ENCODE peak calls at places on chromosomes 7 and 10, in four cellular contexts. One of them, this sample, is unnamed.

GRCh38 chr7:18961997-18962396 is 155.4 kb downstream of the TWIST1 start:
- DNase-seq in fibroblast of lung: peak
- DNase-seq in GM23338: no peak
- DNase-seq in GM13977: no peak
- DNase-seq in this sample: no peak

GRCh38 chr10:132134541-132135397 is 52.0 kb upstream of the DPYSL4 start:
- DNase-seq in fibroblast of lung: no peak
- DNase-seq in GM23338: no peak
- DNase-seq in GM13977: no peak
- DNase-seq in this sample: no peak

GRCh38 chr10:75407716-75408511 is 6.3 kb upstream of the ZNF503 start:
- DNase-seq in fibroblast of lung: peak
- DNase-seq in GM23338: peak
- DNase-seq in GM13977: peak
- DNase-seq in this sample: peak

GRCh38 chr7:30782690-30783089 is 11.5 kb downstream of the MINDY4 start:
- DNase-seq in fibroblast of lung: no peak
- DNase-seq in GM23338: no peak
- DNase-seq in GM13977: no peak
- DNase-seq in this sample: no peak

GRCh38 chr7:151168022-151168786 is 710 bp upstream of the GBX1 start:
- DNase-seq in fibroblast of lung: no peak
- DNase-seq in GM23338: peak
- DNase-seq in GM13977: peak
- DNase-seq in this sample: peak

GRCh38 chr10:120314426-120314825 is 142.6 kb upstream of the PLPP4 start:
- DNase-seq in fibroblast of lung: no peak
- DNase-seq in GM23338: no peak
- DNase-seq in GM13977: no peak
- DNase-seq in this sample: no peak

GRCh38 chr10:106424981-106425380 is 739.5 kb downstream of the SORCS1 start:
- DNase-seq in fibroblast of lung: peak
- DNase-seq in GM23338: no peak
- DNase-seq in GM13977: no peak
- DNase-seq in this sample: no peak

GRCh38 chr10:79144341-79145173 is 75.8 kb downstream of the ZMIZ1 start:
- DNase-seq in fibroblast of lung: peak
- DNase-seq in GM23338: no peak
- DNase-seq in GM13977: no peak
- DNase-seq in this sample: no peak

GRCh38 chr10:4345842-4346241 is 480.2 kb upstream of the AKR1E2 start:
- DNase-seq in fibroblast of lung: no peak
- DNase-seq in GM23338: no peak
- DNase-seq in GM13977: no peak
- DNase-seq in this sample: no peak

GRCh38 chr7:68785036-68785435 is 813.2 kb upstream of the AUTS2 start:
- DNase-seq in fibroblast of lung: peak
- DNase-seq in GM23338: no peak
- DNase-seq in GM13977: no peak
- DNase-seq in this sample: no peak

GRCh38 chr7:114819629-114820362 is 102.1 kb upstream of the MDFIC start:
- DNase-seq in fibroblast of lung: peak
- DNase-seq in GM23338: no peak
- DNase-seq in GM13977: no peak
- DNase-seq in this sample: no peak

GRCh38 chr7:118080947-118081346 is 103.0 kb upstream of the LSM8 start:
- DNase-seq in fibroblast of lung: peak
- DNase-seq in GM23338: peak
- DNase-seq in GM13977: peak
- DNase-seq in this sample: peak

GRCh38 chr7:3277604-3278572 is 23.2 kb upstream of the SDK1 start:
- DNase-seq in fibroblast of lung: peak
- DNase-seq in GM23338: no peak
- DNase-seq in GM13977: no peak
- DNase-seq in this sample: no peak

GRCh38 chr7:26593405-26593804 is 271.0 kb downstream of the SKAP2 start:
- DNase-seq in fibroblast of lung: no peak
- DNase-seq in GM23338: no peak
- DNase-seq in GM13977: no peak
- DNase-seq in this sample: no peak

GRCh38 chr10:131226831-131227740 is 84.4 kb downstream of the TCERG1L start:
- DNase-seq in fibroblast of lung: no peak
- DNase-seq in GM23338: no peak
- DNase-seq in GM13977: no peak
- DNase-seq in this sample: no peak

GRCh38 chr10:74058658-74059057 is 60.7 kb downstream of the VCL start:
- DNase-seq in fibroblast of lung: no peak
- DNase-seq in GM23338: no peak
- DNase-seq in GM13977: no peak
- DNase-seq in this sample: peak
- TF ChIP-seq CTCF in fibroblast of lung: no peak
- TF ChIP-seq CTCF in GM23338: peak
- TF ChIP-seq CTCF in GM13977: peak
- TF ChIP-seq CTCF in this sample: no peak

GRCh38 chr10:89414146-89414878 is at the start of gene IFIT5:
- DNase-seq in fibroblast of lung: peak
- DNase-seq in GM23338: peak
- DNase-seq in GM13977: peak
- DNase-seq in this sample: peak

GRCh38 chr10:89421018-89421476 is 6.7 kb downstream of the IFIT5 start:
- DNase-seq in fibroblast of lung: no peak
- DNase-seq in GM23338: no peak
- DNase-seq in GM13977: no peak
- DNase-seq in this sample: no peak

GRCh38 chr10:89416465-89416864 is 2.1 kb downstream of the IFIT5 start:
- DNase-seq in fibroblast of lung: no peak
- DNase-seq in GM23338: no peak
- DNase-seq in GM13977: no peak
- DNase-seq in this sample: no peak

GRCh38 chr10:89414879-89415821 is 782 bp downstream of the IFIT5 start:
- DNase-seq in fibroblast of lung: peak
- DNase-seq in GM23338: peak
- DNase-seq in GM13977: peak
- DNase-seq in this sample: peak

DNA sequence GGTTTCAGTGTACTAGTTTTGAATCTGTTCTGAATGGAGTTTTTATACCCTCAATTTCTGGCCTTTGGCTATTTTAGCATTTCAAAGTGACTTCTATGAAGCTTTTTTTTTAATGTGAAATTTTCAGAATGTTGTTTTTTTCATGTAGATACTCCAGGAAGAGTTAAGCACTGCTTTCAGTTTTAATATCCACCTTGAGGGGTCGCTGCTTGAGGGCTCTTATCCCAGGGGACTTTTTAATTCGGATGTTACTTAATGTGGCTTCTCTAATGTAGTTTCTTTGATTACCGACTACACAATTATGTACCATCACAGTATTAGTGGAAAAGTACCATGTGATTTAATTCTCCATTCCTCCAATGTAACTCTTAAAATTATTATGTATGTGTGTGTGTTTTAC is 5.2 kb downstream of the IFIT5 start:
- DNase-seq in fibroblast of lung: peak
- DNase-seq in GM23338: peak
- DNase-seq in GM13977: peak
- DNase-seq in this sample: peak
- TF ChIP-seq CTCF in fibroblast of lung: peak
- TF ChIP-seq CTCF in GM23338: peak
- TF ChIP-seq CTCF in GM13977: peak
- TF ChIP-seq CTCF in this sample: peak

GRCh38 chr7:157904211-157904865 is 567.5 kb downstream of the DNAJB6 start:
- DNase-seq in fibroblast of lung: no peak
- DNase-seq in GM23338: no peak
- DNase-seq in GM13977: no peak
- DNase-seq in this sample: no peak

GRCh38 chr7:157903296-157903695 is 566.5 kb downstream of the DNAJB6 start:
- DNase-seq in fibroblast of lung: no peak
- DNase-seq in GM23338: no peak
- DNase-seq in GM13977: no peak
- DNase-seq in this sample: no peak

GRCh38 chr7:157904866-157905215 is 568.0 kb downstream of the DNAJB6 start:
- DNase-seq in fibroblast of lung: no peak
- DNase-seq in GM23338: no peak
- DNase-seq in GM13977: no peak
- DNase-seq in this sample: no peak

GRCh38 chr7:157905740-157906461 is 569.1 kb downstream of the DNAJB6 start:
- DNase-seq in fibroblast of lung: no peak
- DNase-seq in GM23338: peak
- DNase-seq in GM13977: no peak
- DNase-seq in this sample: no peak

DNA sequence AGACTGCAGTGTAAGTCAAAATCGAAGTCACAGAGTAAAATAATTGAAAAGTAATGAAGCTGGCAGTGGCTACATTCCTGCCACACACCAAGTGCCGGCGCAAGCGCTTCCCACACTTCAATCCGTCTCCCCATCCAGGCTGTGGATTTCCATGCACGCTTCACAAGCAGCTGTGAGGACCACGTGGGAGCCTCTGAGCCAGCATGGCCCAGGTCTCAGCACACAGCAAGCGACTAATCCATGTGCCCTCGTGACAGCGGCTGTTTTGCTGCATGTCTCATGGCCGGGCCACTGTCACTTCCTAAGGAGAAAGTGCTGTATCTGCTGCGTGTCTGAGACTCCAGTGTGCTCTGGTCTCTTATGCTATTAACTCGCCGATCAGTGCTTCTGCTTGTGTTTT is 566.9 kb downstream of the DNAJB6 start:
- DNase-seq in fibroblast of lung: no peak
- DNase-seq in GM23338: no peak
- DNase-seq in GM13977: no peak
- DNase-seq in this sample: no peak
- TF ChIP-seq CTCF in fibroblast of lung: no peak
- TF ChIP-seq CTCF in GM23338: no peak
- TF ChIP-seq CTCF in GM13977: no peak
- TF ChIP-seq CTCF in this sample: no peak

GRCh38 chr7:101302641-101303101 is 18.9 kb downstream of the IFT22 start:
- DNase-seq in fibroblast of lung: no peak
- DNase-seq in GM23338: peak
- DNase-seq in GM13977: no peak
- DNase-seq in this sample: no peak

GRCh38 chr7:101303102-101303701 is 18.4 kb downstream of the IFT22 start:
- DNase-seq in fibroblast of lung: peak
- DNase-seq in GM23338: peak
- DNase-seq in GM13977: no peak
- DNase-seq in this sample: no peak

GRCh38 chr7:101306307-101306706 is 15.3 kb downstream of the IFT22 start:
- DNase-seq in fibroblast of lung: no peak
- DNase-seq in GM23338: no peak
- DNase-seq in GM13977: no peak
- DNase-seq in this sample: no peak

GRCh38 chr7:101308245-101309085 is 13.1 kb downstream of the IFT22 start:
- DNase-seq in fibroblast of lung: peak
- DNase-seq in GM23338: peak
- DNase-seq in GM13977: no peak
- DNase-seq in this sample: peak
- TF ChIP-seq CTCF in fibroblast of lung: no peak
- TF ChIP-seq CTCF in GM23338: no peak
- TF ChIP-seq CTCF in GM13977: no peak
- TF ChIP-seq CTCF in this sample: no peak

DNA sequence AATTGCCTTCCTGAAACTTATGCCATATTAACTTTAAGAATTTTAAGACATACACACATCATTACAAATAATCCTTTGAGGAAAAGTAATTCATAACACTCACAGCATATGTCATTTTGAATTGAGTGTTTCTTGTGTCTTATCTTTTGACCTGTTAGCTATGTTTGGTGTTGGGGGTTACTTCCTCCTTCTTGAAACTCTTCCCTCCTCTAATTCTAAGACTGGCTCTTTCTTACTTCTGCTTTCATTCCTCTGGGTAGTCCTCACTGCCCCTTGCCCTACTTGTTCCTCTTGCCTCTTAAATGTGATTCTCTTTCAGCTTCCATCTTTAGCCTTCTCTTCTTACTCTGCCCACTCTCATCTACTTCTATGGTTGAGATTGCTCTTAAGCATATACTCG is 28.3 kb upstream of the PIP4K2A start:
- DNase-seq in fibroblast of lung: no peak
- DNase-seq in GM23338: no peak
- DNase-seq in GM13977: no peak
- DNase-seq in this sample: peak
- TF ChIP-seq CTCF in fibroblast of lung: no peak
- TF ChIP-seq CTCF in GM23338: no peak
- TF ChIP-seq CTCF in GM13977: no peak
- TF ChIP-seq CTCF in this sample: no peak

DNA sequence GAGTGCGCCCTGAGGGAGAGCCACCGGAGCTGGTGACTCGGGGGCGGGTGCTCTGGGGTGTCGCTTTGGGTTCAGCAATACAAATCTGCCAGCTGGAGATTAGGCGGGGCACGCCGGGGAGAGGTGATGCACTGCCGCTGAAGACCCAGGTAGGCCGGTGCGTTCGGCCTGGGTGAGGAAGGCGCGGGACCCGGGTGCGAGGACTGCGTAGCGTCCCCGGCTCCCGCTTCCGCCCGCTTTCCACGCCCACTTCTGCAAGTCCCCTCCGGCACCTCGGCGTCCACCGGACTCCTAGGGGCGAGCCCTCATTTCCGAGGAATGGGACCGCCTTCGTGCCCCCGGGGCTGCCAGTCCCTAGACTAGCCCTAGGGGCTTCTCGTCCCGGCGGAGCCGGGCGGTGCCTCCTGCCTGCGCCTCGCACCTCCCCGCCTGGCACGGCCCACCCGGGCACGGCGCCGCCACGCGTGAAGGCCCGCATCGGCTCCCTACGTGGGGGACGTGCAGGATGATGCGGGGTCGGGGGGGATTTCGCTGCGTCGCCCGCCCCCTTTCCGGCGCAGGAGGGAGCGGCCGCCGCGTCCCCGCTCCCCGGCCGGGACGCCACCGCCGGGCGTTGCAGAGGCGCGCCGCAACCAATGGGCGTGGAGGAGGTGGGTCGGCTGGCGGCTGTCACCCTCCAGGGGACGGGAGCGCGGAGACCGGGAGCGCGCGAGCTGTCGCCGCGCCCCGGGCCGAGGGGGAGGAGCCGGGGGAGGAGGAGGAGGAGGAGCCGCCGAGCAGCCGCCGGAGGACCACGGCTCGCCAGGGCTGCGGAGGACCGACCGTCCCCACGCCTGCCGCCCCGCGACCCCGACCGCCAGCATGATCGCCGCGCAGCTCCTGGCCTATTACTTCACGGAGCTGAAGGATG is 40.0 kb downstream of the HK1 start:
- DNase-seq in fibroblast of lung: peak
- DNase-seq in GM23338: peak
- DNase-seq in GM13977: peak
- DNase-seq in this sample: peak
- TF ChIP-seq CTCF in fibroblast of lung: no peak
- TF ChIP-seq CTCF in GM23338: no peak
- TF ChIP-seq CTCF in GM13977: no peak
- TF ChIP-seq CTCF in this sample: no peak

DNA sequence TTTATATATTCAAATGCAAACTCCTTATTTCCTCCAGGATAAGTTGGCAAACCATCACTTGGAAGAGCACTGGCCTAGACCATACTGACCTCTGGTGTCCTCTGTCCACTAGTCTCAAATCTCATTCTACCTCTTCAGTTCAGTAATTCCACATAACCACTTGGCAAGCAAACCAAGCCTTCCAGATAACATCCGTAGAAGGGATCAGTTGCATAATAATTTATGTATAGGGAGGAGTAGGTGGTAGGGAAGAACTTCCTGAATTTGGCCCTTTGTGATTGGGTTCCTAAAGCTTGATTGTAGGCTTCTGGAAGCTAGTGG is 55.0 kb downstream of the WAC start:
- DNase-seq in fibroblast of lung: peak
- DNase-seq in GM23338: no peak
- DNase-seq in GM13977: no peak
- DNase-seq in this sample: no peak
- TF ChIP-seq CTCF in fibroblast of lung: peak
- TF ChIP-seq CTCF in GM23338: peak
- TF ChIP-seq CTCF in GM13977: peak
- TF ChIP-seq CTCF in this sample: no peak

This sample was measured in GM20000.